ENCODE peak calls at places on chromosome 15, in nine cellular contexts. X is K562, B is cardiac muscle cell, Y is esophagus muscularis mucosa, I is prostate gland, E is upper lobe of right lung, Q is A549, P is H9, A is AG04450. D is an unnamed sample.

GRCh38 chr15:39786444-39787056 is 3.9 kb upstream of the FSIP1 start:
- DNase-seq in Y (no peak), X (no peak), I (no peak), E (no peak), B (peak; percentile 61), A (peak; percentile 26), Q (peak; percentile 21), P (no peak), D (no peak)

GRCh38 chr15:77643764-77644163 is 11.1 kb upstream of the LINGO1 start:
- DNase-seq in B (no peak), Q (no peak), E (no peak), P (no peak), X (no peak), Y (no peak), I (no peak), A (no peak), D (no peak)

GRCh38 chr15:67187351-67187854 is 67.1 kb downstream of the AAGAB start:
- DNase-seq in I (no peak), A (no peak), Y (no peak), X (no peak), P (no peak), E (no peak), Q (no peak), B (no peak), D (no peak)

GRCh38 chr15:70690491-70691281 is 72.7 kb downstream of the UACA start:
- DNase-seq in X (no peak), E (no peak), B (no peak), I (no peak), P (no peak), Q (no peak), A (no peak), Y (no peak), D (no peak)

GRCh38 chr15:68383161-68384074 is 48.5 kb downstream of the ITGA11 start:
- DNase-seq in Q (peak; percentile 78), P (peak; percentile 27), Y (peak; percentile 74), E (peak; percentile 13), X (peak; percentile 74), B (peak; percentile 41), A (no peak), I (peak; percentile 44), D (no peak)

GRCh38 chr15:74497584-74497983 is 36.6 kb upstream of the UBL7 start:
- DNase-seq in P (no peak), B (no peak), X (no peak), Y (no peak), A (no peak), E (no peak), Q (no peak), I (no peak), D (no peak)

GRCh38 chr15:42914728-42915497 is 5.7 kb downstream of the TTBK2 start:
- DNase-seq in Q (no peak), E (no peak), Y (no peak), P (no peak), I (no peak), B (no peak), X (no peak), A (no peak), D (no peak)

GRCh38 chr15:88985547-88986393 is 72.6 kb upstream of the MFGE8 start:
- DNase-seq in Y (no peak), B (no peak), I (no peak), X (peak; percentile 46), P (peak; percentile 94), Q (no peak), A (no peak), E (no peak), D (no peak)

GRCh38 chr15:96087180-96087886 is 243.2 kb upstream of the NR2F2 start:
- DNase-seq in I (no peak), Q (no peak), P (peak; percentile 44), E (no peak), Y (peak; percentile 57), X (no peak), A (no peak), B (no peak), D (no peak)

GRCh38 chr15:64623347-64624024 is 151.9 kb downstream of the RBPMS2 start:
- DNase-seq in A (no peak), Q (no peak), P (no peak), Y (no peak), X (no peak), E (no peak), I (no peak), B (no peak), D (no peak)

GRCh38 chr15:80944818-80945217 is 44.8 kb downstream of the MESD start:
- DNase-seq in Q (no peak), B (no peak), A (no peak), X (no peak), I (no peak), E (no peak), Y (no peak), P (no peak), D (no peak)

GRCh38 chr15:88625943-88626741 is 5.0 kb downstream of the AEN start:
- DNase-seq in Q (no peak), X (no peak), P (no peak), Y (no peak), I (no peak), E (peak; percentile 54), B (no peak), A (no peak), D (no peak)

GRCh38 chr15:67839358-67839928 is 402 bp downstream of the RNU6-1 start:
- DNase-seq in B (no peak), Y (no peak), A (no peak), E (no peak), I (no peak), P (no peak), Q (peak; percentile 94), X (peak; percentile 68), D (no peak)

DNA sequence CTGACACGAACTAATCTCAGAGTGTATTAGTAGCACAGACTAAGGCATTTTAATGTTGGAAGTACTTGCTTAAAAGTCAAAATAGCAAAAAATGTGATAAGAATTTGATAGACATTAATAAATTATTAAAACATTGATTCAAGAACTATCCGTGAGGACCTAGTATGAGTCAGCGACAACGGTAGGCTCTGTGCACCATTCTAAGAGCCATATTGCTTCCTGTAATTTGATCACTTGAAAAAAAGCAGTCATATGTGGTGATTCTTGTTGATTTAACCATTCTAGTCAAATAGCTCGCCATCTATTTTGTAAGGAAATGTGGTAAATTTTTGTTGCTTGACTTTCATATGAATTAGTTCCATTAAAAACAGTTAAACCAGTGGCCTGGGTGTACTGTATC is 534.9 kb upstream of the ARRDC4 start:
- DNase-seq in Y (no peak), I (no peak), P (no peak), E (no peak), A (no peak), Q (no peak), B (no peak), X (no peak), D (no peak)
- H3K9me3 ChIP-seq in Y (no peaks in the 10 kb centered on the region), I (no peaks in the 10 kb centered on the region), P (no peaks in the 10 kb centered on the region), E (no peaks in the 10 kb centered on the region), A (peaks cover 13% of the 10 kb centered on the region), Q (peaks cover 3% of the 10 kb centered on the region), B (no peaks in the 10 kb centered on the region), X (no peaks in the 10 kb centered on the region), D (no peaks in the 10 kb centered on the region)

GRCh38 chr15:71817351-71817750 is 7.0 kb downstream of the NR2E3 start:
- DNase-seq in X (no peak), Q (no peak), E (no peak), P (no peak), B (no peak), I (no peak), A (no peak), Y (peak; percentile 53), D (no peak)

GRCh38 chr15:71823801-71824200 is 13.4 kb downstream of the NR2E3 start:
- DNase-seq in B (no peak), I (no peak), Y (no peak), E (no peak), X (no peak), A (no peak), P (no peak), Q (no peak), D (no peak)

GRCh38 chr15:71822890-71823289 is 12.5 kb downstream of the NR2E3 start:
- DNase-seq in E (no peak), Y (peak; percentile 26), X (no peak), I (no peak), P (no peak), B (no peak), Q (no peak), A (no peak), D (no peak)

GRCh38 chr15:71820127-71820526 is 9.8 kb downstream of the NR2E3 start:
- DNase-seq in Q (no peak), A (no peak), E (no peak), P (no peak), I (no peak), X (no peak), B (no peak), Y (peak; percentile 7), D (no peak)

DNA sequence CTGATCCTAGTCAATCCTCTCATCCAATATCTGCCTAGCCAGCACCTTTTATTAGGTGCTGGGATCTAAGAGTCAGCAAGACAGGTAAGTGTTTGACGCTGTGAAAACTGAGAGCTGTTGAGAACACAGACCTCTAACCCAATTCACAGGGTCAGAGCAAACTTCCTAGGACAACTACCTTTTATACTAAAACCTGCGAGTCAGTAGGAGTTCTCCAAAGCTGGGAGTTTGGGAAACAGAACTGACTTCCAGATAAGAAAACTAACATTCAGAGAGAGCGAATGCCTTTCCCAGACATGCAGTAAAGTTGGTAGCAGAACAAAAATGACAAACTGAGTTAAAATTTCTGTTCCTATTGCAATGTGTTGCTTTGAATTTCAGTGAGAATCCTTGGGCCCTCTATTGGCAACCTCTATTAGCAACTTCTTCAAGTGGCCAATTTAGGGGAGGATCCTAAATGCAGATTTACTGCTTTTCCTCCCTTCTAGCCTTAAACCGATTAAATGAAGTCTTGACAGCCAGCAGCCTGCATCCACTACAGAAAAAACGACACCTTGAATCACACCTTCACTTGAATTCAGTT is 11.3 kb downstream of the NR2E3 start:
- DNase-seq in P (no peak), I (no peak), A (no peak), B (no peak), E (no peak), X (no peak), Y (peak; percentile 39), Q (no peak), D (no peak)
- H3K9me3 ChIP-seq in P (no peaks in the 10 kb centered on the region), I (no peaks in the 10 kb centered on the region), A (peaks cover 43% of the 10 kb centered on the region), B (no peaks in the 10 kb centered on the region), E (peaks cover 10% of the 10 kb centered on the region), X (peaks cover 3% of the 10 kb centered on the region), Y (peaks cover 7% of the 10 kb centered on the region), Q (peaks cover 72% of the 10 kb centered on the region), D (no peaks in the 10 kb centered on the region)

GRCh38 chr15:48481802-48482201 is 150.6 kb downstream of the DUT start:
- DNase-seq in X (no peak), A (peak; percentile 39), P (no peak), I (no peak), Q (no peak), E (no peak), B (no peak), Y (no peak), D (no peak)

GRCh38 chr15:48486228-48486627 is 155.0 kb downstream of the DUT start:
- DNase-seq in E (no peak), X (no peak), Q (no peak), B (no peak), P (no peak), A (no peak), Y (no peak), I (no peak), D (no peak)
- H3K9me3 ChIP-seq in E (no peaks in the 10 kb centered on the region), X (no peaks in the 10 kb centered on the region), Q (no peaks in the 10 kb centered on the region), B (no peaks in the 10 kb centered on the region), P (no peaks in the 10 kb centered on the region), A (no peaks in the 10 kb centered on the region), Y (no peaks in the 10 kb centered on the region), I (no peaks in the 10 kb centered on the region), D (no peaks in the 10 kb centered on the region)

DNA sequence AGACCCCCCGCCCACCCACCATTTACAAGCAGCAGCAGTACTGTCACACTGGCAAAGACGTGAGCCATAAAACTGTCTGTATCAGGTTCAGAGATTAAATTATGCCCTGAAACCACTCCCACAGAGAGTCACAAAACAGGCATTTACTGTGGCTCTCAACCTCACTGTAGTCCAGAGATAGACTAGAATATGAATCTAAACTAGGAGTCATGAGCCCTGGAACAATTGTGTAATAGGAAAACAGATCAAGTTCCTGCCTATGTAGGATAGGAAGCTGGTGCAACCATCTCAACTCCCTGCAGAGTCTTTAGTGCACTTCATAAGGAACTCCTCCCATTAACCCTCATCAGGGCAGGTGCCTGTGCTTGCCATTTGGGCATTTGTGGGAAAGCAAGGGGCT is 61.7 kb downstream of the FAM227B start:
- DNase-seq in E (no peak), I (no peak), Y (no peak), Q (no peak), B (no peak), X (no peak), P (no peak), A (no peak), D (no peak)
- H3K9me3 ChIP-seq in E (peaks cover 24% of the 10 kb centered on the region), I (no peaks in the 10 kb centered on the region), Y (no peaks in the 10 kb centered on the region), Q (peaks cover 5% of the 10 kb centered on the region), B (no peaks in the 10 kb centered on the region), X (no peaks in the 10 kb centered on the region), P (no peaks in the 10 kb centered on the region), A (peaks cover 8% of the 10 kb centered on the region), D (no peaks in the 10 kb centered on the region)

D was measured in vagina.